ENCODE peak calls at places on chromosomes 1 and 21, in ten cellular contexts. L is left cardiac atrium, J is T follicular helper cell, A is AG09319, W is T-cell, U is EL, E is activated T-cell treated with anti-CD3 and anti-CD28 coated beads for 24 hours, R is NCI-H1092, X is endothelial cell of umbilical vein, S is PC-3. Q is an unnamed sample.

GRCh38 chr1:92310185-92310597 is 11.3 kb downstream of the RPAP2 start:
- DNase-seq in L (no peak), J (no peak), A (no peak), W (no peak), U (peak; percentile 19), E (no peak), R (no peak), X (peak; percentile 33), S (peak; percentile 75), Q (no peak)

GRCh38 chr1:82840192-82840591 is 1039.5 kb downstream of the ADGRL2 start:
- DNase-seq in L (no peak), J (no peak), A (no peak), W (no peak), U (no peak), E (no peak), R (no peak), X (no peak), S (no peak), Q (no peak)

GRCh38 chr1:29209173-29209572 is 21.6 kb downstream of the MECR start:
- DNase-seq in L (no peak), J (no peak), A (no peak), W (no peak), U (peak; percentile 60), E (no peak), R (no peak), X (no peak), S (no peak), Q (no peak)

GRCh38 chr1:46218443-46218842 is 15.3 kb downstream of the LURAP1 start:
- DNase-seq in L (no peak), J (no peak), A (no peak), W (no peak), U (no peak), E (no peak), R (no peak), X (no peak), S (no peak), Q (no peak)

GRCh38 chr1:50420689-50421365 is 2.4 kb downstream of the DMRTA2 start:
- DNase-seq in L (no peak), J (no peak), A (no peak), W (no peak), U (no peak), E (no peak), R (no peak), X (no peak), S (no peak), Q (no peak)

GRCh38 chr1:167663002-167663772 is 33.2 kb downstream of the RCSD1 start:
- DNase-seq in L (peak; percentile 53), J (no peak), A (no peak), W (no peak), U (peak; percentile 76), E (no peak), R (no peak), X (no peak), S (peak; percentile 50), Q (no peak)

GRCh38 chr21:30227633-30228404 is 11.9 kb upstream of the CLDN8 start:
- DNase-seq in L (peak; percentile 37), J (no peak), A (peak; percentile 44), W (no peak), U (no peak), E (no peak), R (no peak), X (no peak), S (peak; percentile 99), Q (peak; percentile 29)

GRCh38 chr21:32624726-32625125 is 12.5 kb upstream of the CFAP298 start:
- DNase-seq in L (no peak), J (no peak), A (no peak), W (no peak), U (peak; percentile 47), E (no peak), R (no peak), X (no peak), S (peak; percentile 57), Q (no peak)

GRCh38 chr1:3633344-3634058 is 8.7 kb downstream of the TPRG1L start:
- DNase-seq in L (no peak), J (no peak), A (no peak), W (no peak), U (no peak), E (no peak), R (no peak), X (no peak), S (no peak), Q (no peak)

GRCh38 chr1:68231627-68232303 is 558 bp downstream of the WLS start:
- DNase-seq in L (peak; percentile 65), J (no peak), A (peak; percentile 70), W (no peak), U (peak; percentile 82), E (no peak), R (no peak), X (peak; percentile 78), S (peak; percentile 55), Q (no peak)

GRCh38 chr1:54813479-54814147 is 12.5 kb upstream of the TTC22 start:
- DNase-seq in L (no peak), J (no peak), A (no peak), W (no peak), U (no peak), E (no peak), R (no peak), X (no peak), S (no peak), Q (no peak)

GRCh38 chr1:99527078-99527477 is 118.8 kb upstream of the PALMD start:
- DNase-seq in L (no peak), J (no peak), A (no peak), W (no peak), U (peak; percentile 21), E (no peak), R (no peak), X (peak; percentile 57), S (peak; percentile 51), Q (no peak)

GRCh38 chr1:224928906-224929305 is 569 bp upstream of the DNAH14 start:
- DNase-seq in L (no peak), J (no peak), A (no peak), W (no peak), U (no peak), E (no peak), R (no peak), X (no peak), S (no peak), Q (no peak)

GRCh38 chr1:205791568-205792180 is 16.4 kb upstream of the RAB29 start:
- DNase-seq in L (peak; percentile 63), J (peak; percentile 42), A (no peak), W (peak; percentile 46), U (peak; percentile 62), E (peak; percentile 33), R (peak; percentile 55), X (peak; percentile 53), S (peak; percentile 77), Q (no peak)

GRCh38 chr1:25343872-25344271 is 5.7 kb downstream of the TMEM50A start:
- DNase-seq in L (no peak), J (no peak), A (peak; percentile 82), W (no peak), U (peak; percentile 96), E (no peak), R (no peak), X (no peak), S (peak; percentile 52), Q (no peak)

GRCh38 chr21:41564871-41565281 is 56.9 kb upstream of the TMPRSS2 start:
- DNase-seq in L (no peak), J (no peak), A (peak; percentile 28), W (no peak), U (peak; percentile 73), E (no peak), R (no peak), X (peak; percentile 4), S (peak; percentile 45), Q (no peak)

GRCh38 chr1:87894041-87894440 is 565.4 kb downstream of the LMO4 start:
- DNase-seq in L (no peak), J (no peak), A (no peak), W (no peak), U (no peak), E (no peak), R (no peak), X (no peak), S (no peak), Q (no peak)

GRCh38 chr1:201795066-201795465 is 33.9 kb upstream of the IPO9 start:
- DNase-seq in L (no peak), J (no peak), A (no peak), W (no peak), U (peak; percentile 34), E (no peak), R (peak; percentile 11), X (peak; percentile 46), S (peak; percentile 36), Q (no peak)

GRCh38 chr1:83090195-83090594 is 908.7 kb downstream of the TTLL7 start:
- DNase-seq in L (no peak), J (no peak), A (no peak), W (no peak), U (no peak), E (no peak), R (no peak), X (no peak), S (no peak), Q (peak; percentile 63)